ENCODE peak calls at places on chromosomes 4 and X, in four cellular contexts. One of them, this sample, is unnamed.

GRCh38 chr4:140188975-140189374 is 35.0 kb upstream of the MAML3 start:
- DNase-seq in HepG2: no peak
- DNase-seq in GM12891: no peak
- DNase-seq in H1: no peak
- DNase-seq in this sample: no peak

GRCh38 chr4:185840201-185840600 is 28.2 kb upstream of the SORBS2 start:
- DNase-seq in HepG2: no peak
- DNase-seq in GM12891: no peak
- DNase-seq in H1: no peak
- DNase-seq in this sample: no peak

GRCh38 chrX:150421816-150422215 is 58.7 kb downstream of the MAMLD1 start:
- DNase-seq in HepG2: no peak
- DNase-seq in GM12891: no peak
- DNase-seq in H1: no peak
- DNase-seq in this sample: no peak

GRCh38 chr4:184900184-184900583 is 74.4 kb upstream of the ACSL1 start:
- DNase-seq in HepG2: no peak
- DNase-seq in GM12891: no peak
- DNase-seq in H1: no peak
- DNase-seq in this sample: no peak

GRCh38 chr4:23348789-23349498 is 540.9 kb downstream of the PPARGC1A start:
- DNase-seq in HepG2: no peak
- DNase-seq in GM12891: no peak
- DNase-seq in H1: no peak
- DNase-seq in this sample: no peak

GRCh38 chrX:30971761-30972603 is 82.9 kb upstream of the TAB3 start:
- DNase-seq in HepG2: peak
- DNase-seq in GM12891: peak
- DNase-seq in H1: no peak
- DNase-seq in this sample: peak

GRCh38 chrX:46268429-46268828 is 276.8 kb downstream of the ZNF674 start:
- DNase-seq in HepG2: peak
- DNase-seq in GM12891: no peak
- DNase-seq in H1: no peak
- DNase-seq in this sample: no peak

GRCh38 chrX:106783716-106784115 is 18.8 kb upstream of the TBC1D8B start:
- DNase-seq in HepG2: no peak
- DNase-seq in GM12891: no peak
- DNase-seq in H1: peak
- DNase-seq in this sample: no peak

GRCh38 chrX:276588-277171 is 4.5 kb upstream of the PLCXD1 start:
- DNase-seq in HepG2: no peak
- DNase-seq in GM12891: no peak
- DNase-seq in H1: no peak
- DNase-seq in this sample: no peak

GRCh38 chr4:111639876-111640275 is 505.4 kb upstream of the FAM241A start:
- DNase-seq in HepG2: no peak
- DNase-seq in GM12891: no peak
- DNase-seq in H1: no peak
- DNase-seq in this sample: no peak

GRCh38 chr4:14515556-14515955 is 486.7 kb upstream of the CPEB2 start:
- DNase-seq in HepG2: no peak
- DNase-seq in GM12891: no peak
- DNase-seq in H1: no peak
- DNase-seq in this sample: no peak

GRCh38 chr4:109576462-109576861 is 16.4 kb downstream of the MCUB start:
- DNase-seq in HepG2: no peak
- DNase-seq in GM12891: no peak
- DNase-seq in H1: no peak
- DNase-seq in this sample: no peak

GRCh38 chr4:21517460-21517859 is 431.1 kb downstream of the KCNIP4 start:
- DNase-seq in HepG2: no peak
- DNase-seq in GM12891: no peak
- DNase-seq in H1: no peak
- DNase-seq in this sample: no peak

GRCh38 chr4:41202356-41202755 is 12.0 kb downstream of the APBB2 start:
- DNase-seq in HepG2: no peak
- DNase-seq in GM12891: no peak
- DNase-seq in H1: no peak
- DNase-seq in this sample: no peak

GRCh38 chr4:128384091-128384520 is 96.5 kb upstream of the PGRMC2 start:
- DNase-seq in HepG2: no peak
- DNase-seq in GM12891: no peak
- DNase-seq in H1: no peak
- DNase-seq in this sample: no peak

GRCh38 chr4:53130896-53131561 is 234.8 kb downstream of the SCFD2 start:
- DNase-seq in HepG2: no peak
- DNase-seq in GM12891: no peak
- DNase-seq in H1: no peak
- DNase-seq in this sample: no peak

GRCh38 chrX:108090474-108091265 is 672 bp downstream of the PSMD10 start:
- DNase-seq in HepG2: peak
- DNase-seq in GM12891: no peak
- DNase-seq in H1: no peak
- DNase-seq in this sample: no peak

GRCh38 chr4:37885496-37885895 is 5.4 kb upstream of the TBC1D1 start:
- DNase-seq in HepG2: no peak
- DNase-seq in GM12891: no peak
- DNase-seq in H1: no peak
- DNase-seq in this sample: no peak

GRCh38 chr4:123980736-123981285 is 584.2 kb downstream of the SPRY1 start:
- DNase-seq in HepG2: no peak
- DNase-seq in GM12891: no peak
- DNase-seq in H1: no peak
- DNase-seq in this sample: no peak

GRCh38 chr4:143084566-143084965 is 100.2 kb upstream of the USP38 start:
- DNase-seq in HepG2: no peak
- DNase-seq in GM12891: no peak
- DNase-seq in H1: no peak
- DNase-seq in this sample: no peak

GRCh38 chr4:142697303-142697702 is 148.8 kb downstream of the INPP4B start:
- DNase-seq in HepG2: no peak
- DNase-seq in GM12891: no peak
- DNase-seq in H1: no peak
- DNase-seq in this sample: no peak

GRCh38 chrX:55489315-55490009 is at the start of gene USP51:
- DNase-seq in HepG2: no peak
- DNase-seq in GM12891: peak
- DNase-seq in H1: peak
- DNase-seq in this sample: peak
- TF ChIP-seq TAF1 in HepG2: no peak
- TF ChIP-seq TAF1 in GM12891: no peak
- TF ChIP-seq TAF1 in H1: no peak
- TF ChIP-seq TAF1 in this sample: no peak

GRCh38 chr4:150230556-150230955 is 152.3 kb downstream of the DCLK2 start:
- DNase-seq in HepG2: no peak
- DNase-seq in GM12891: no peak
- DNase-seq in H1: no peak
- DNase-seq in this sample: no peak

GRCh38 chr4:150219841-150220240 is 141.6 kb downstream of the DCLK2 start:
- DNase-seq in HepG2: no peak
- DNase-seq in GM12891: no peak
- DNase-seq in H1: no peak
- DNase-seq in this sample: no peak

GRCh38 chr4:150229538-150229937 is 151.3 kb downstream of the DCLK2 start:
- DNase-seq in HepG2: no peak
- DNase-seq in GM12891: no peak
- DNase-seq in H1: no peak
- DNase-seq in this sample: no peak

DNA sequence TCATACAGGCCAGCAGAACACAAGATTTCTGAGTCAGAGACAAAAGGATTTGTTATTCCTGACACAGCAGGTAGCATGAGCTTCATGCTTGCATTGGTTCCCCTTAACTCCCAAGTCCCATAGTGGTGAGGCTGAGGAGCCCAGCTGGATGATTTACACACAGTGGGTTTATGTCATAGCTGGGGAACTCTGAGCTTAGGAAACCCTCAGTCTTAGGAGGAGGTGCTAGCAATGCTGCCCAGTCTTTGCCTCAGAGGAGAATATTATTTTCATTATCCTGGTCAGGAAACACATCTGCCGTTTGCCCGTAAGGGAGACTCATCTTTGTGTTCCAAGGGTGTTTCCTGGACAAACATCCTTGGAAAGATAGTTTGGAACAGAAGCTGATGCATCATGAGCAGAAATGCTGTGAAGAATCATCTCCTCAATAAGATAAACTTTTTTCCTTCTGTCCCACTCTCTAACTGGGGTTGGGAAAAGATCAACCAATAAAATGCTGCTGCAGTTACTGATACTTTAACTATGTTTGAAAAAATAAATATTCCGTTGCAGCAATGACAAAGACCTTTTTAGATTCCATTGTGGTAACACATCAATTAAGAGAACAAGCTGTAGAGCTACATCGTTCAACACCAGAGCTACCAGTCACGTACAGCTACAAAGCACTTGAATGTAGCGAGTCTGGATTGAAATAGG is 146.8 kb downstream of the DCLK2 start:
- DNase-seq in HepG2: no peak
- DNase-seq in GM12891: no peak
- DNase-seq in H1: no peak
- DNase-seq in this sample: no peak
- TF ChIP-seq POLR2A in HepG2: no peak
- TF ChIP-seq POLR2A in GM12891: no peak
- TF ChIP-seq POLR2A in H1: no peak
- TF ChIP-seq POLR2A in this sample: no peak

GRCh38 chrX:134886201-134886600 is 104.6 kb upstream of the SMIM10 start:
- DNase-seq in HepG2: peak
- DNase-seq in GM12891: no peak
- DNase-seq in H1: no peak
- DNase-seq in this sample: no peak
- TF ChIP-seq POLR2AphosphoS5 in HepG2: no peak
- TF ChIP-seq POLR2AphosphoS5 in GM12891: no peak
- TF ChIP-seq POLR2AphosphoS5 in H1: no peak
- TF ChIP-seq POLR2AphosphoS5 in this sample: no peak

GRCh38 chr4:163651761-163652160 is 157.3 kb downstream of the TMA16 start:
- DNase-seq in HepG2: no peak
- DNase-seq in GM12891: no peak
- DNase-seq in H1: no peak
- DNase-seq in this sample: no peak
- TF ChIP-seq TAF1 in HepG2: no peak
- TF ChIP-seq TAF1 in GM12891: no peak
- TF ChIP-seq TAF1 in H1: no peak
- TF ChIP-seq TAF1 in this sample: no peak

GRCh38 chr4:151760713-151761661 is at the start of gene GATB:
- DNase-seq in HepG2: peak
- DNase-seq in GM12891: peak
- DNase-seq in H1: peak
- DNase-seq in this sample: peak
- TF ChIP-seq POLR2A in HepG2: peak
- TF ChIP-seq POLR2A in GM12891: peak
- TF ChIP-seq POLR2A in H1: peak
- TF ChIP-seq POLR2A in this sample: peak

This sample was measured in GM12892.